ENCODE peak calls at places on chromosomes 3 and 15, in ten cellular contexts. S, I, T, C, W, M, B, V, X and N are unnamed samples.

GRCh38 chr3:107957506-107957905 is 133.3 kb downstream of the CD47 start:
- DNase-seq in S (no peak), I (no peak), T (no peak), C (peak), W (no peak), M (no peak), B (no peak), V (no peak), X (no peak), N (no peak)

GRCh38 chr3:79846148-79846933 is 78.5 kb upstream of the ROBO1 start:
- DNase-seq in S (no peak), I (no peak), T (no peak), C (no peak), W (peak), M (no peak), B (peak), V (no peak), X (no peak), N (no peak)

GRCh38 chr3:32045091-32045964 is 61.1 kb upstream of the GPD1L start:
- DNase-seq in S (peak), I (no peak), T (peak), C (peak), W (peak), M (peak), B (peak), V (peak), X (peak), N (peak)

GRCh38 chr15:61697796-61698195 is 362.5 kb downstream of the VPS13C start:
- DNase-seq in S (no peak), I (no peak), T (no peak), C (no peak), W (no peak), M (no peak), B (no peak), V (no peak), X (no peak), N (no peak)

GRCh38 chr3:11662392-11662990 is 18.8 kb upstream of the VGLL4 start:
- DNase-seq in S (peak), I (no peak), T (no peak), C (peak), W (no peak), M (no peak), B (peak), V (peak), X (no peak), N (peak)

GRCh38 chr3:24237971-24238767 is 256.5 kb downstream of the THRB start:
- DNase-seq in S (peak), I (peak), T (peak), C (peak), W (peak), M (peak), B (peak), V (peak), X (peak), N (peak)

GRCh38 chr3:58111513-58112184 is 99.1 kb downstream of the DNASE1L3 start:
- DNase-seq in S (no peak), I (no peak), T (peak), C (no peak), W (no peak), M (no peak), B (no peak), V (no peak), X (peak), N (peak)

GRCh38 chr3:14957933-14958332 is 10.6 kb downstream of the NR2C2 start:
- DNase-seq in S (peak), I (no peak), T (no peak), C (no peak), W (no peak), M (no peak), B (no peak), V (peak), X (no peak), N (no peak)

GRCh38 chr15:53880353-53880752 is 97.9 kb upstream of the UNC13C start:
- DNase-seq in S (no peak), I (no peak), T (no peak), C (no peak), W (no peak), M (no peak), B (no peak), V (no peak), X (no peak), N (no peak)

GRCh38 chr3:12356175-12356574 is 67.3 kb downstream of the PPARG start:
- DNase-seq in S (no peak), I (no peak), T (no peak), C (no peak), W (no peak), M (no peak), B (no peak), V (no peak), X (peak), N (no peak)

GRCh38 chr3:194577985-194578905 is 55.0 kb downstream of the TMEM44 start:
- DNase-seq in S (peak), I (peak), T (no peak), C (peak), W (no peak), M (peak), B (no peak), V (peak), X (peak), N (peak)

GRCh38 chr3:193868590-193868989 is 267.4 kb upstream of the HES1 start:
- DNase-seq in S (no peak), I (no peak), T (no peak), C (no peak), W (no peak), M (no peak), B (no peak), V (no peak), X (no peak), N (no peak)

GRCh38 chr15:64045774-64046346 is 425 bp downstream of the DAPK2 start:
- DNase-seq in S (no peak), I (no peak), T (peak), C (no peak), W (no peak), M (no peak), B (peak), V (no peak), X (peak), N (no peak)

GRCh38 chr3:16254933-16255725 is 9.6 kb downstream of the DPH3 start:
- DNase-seq in S (no peak), I (no peak), T (no peak), C (no peak), W (no peak), M (no peak), B (no peak), V (no peak), X (no peak), N (no peak)

GRCh38 chr3:168061332-168061996 is 34.3 kb downstream of the GOLIM4 start:
- DNase-seq in S (no peak), I (no peak), T (no peak), C (no peak), W (no peak), M (no peak), B (no peak), V (no peak), X (no peak), N (no peak)

GRCh38 chr3:143208976-143209714 is 89.6 kb downstream of the CHST2 start:
- DNase-seq in S (no peak), I (no peak), T (no peak), C (no peak), W (no peak), M (no peak), B (no peak), V (no peak), X (no peak), N (no peak)

GRCh38 chr3:78322780-78323179 is 1282.9 kb downstream of the ROBO2 start:
- DNase-seq in S (no peak), I (no peak), T (no peak), C (no peak), W (no peak), M (no peak), B (peak), V (no peak), X (no peak), N (no peak)

GRCh38 chr3:105367063-105367405 is 325 bp downstream of the ALCAM start:
- DNase-seq in S (no peak), I (no peak), T (peak), C (no peak), W (peak), M (no peak), B (peak), V (no peak), X (peak), N (no peak)

GRCh38 chr15:101100593-101101442 is 151.0 kb downstream of the CHSY1 start:
- DNase-seq in S (no peak), I (no peak), T (no peak), C (no peak), W (no peak), M (no peak), B (no peak), V (no peak), X (no peak), N (no peak)

GRCh38 chr15:29294732-29295131 is 25.1 kb upstream of the NSMCE3 start:
- DNase-seq in S (no peak), I (no peak), T (no peak), C (no peak), W (no peak), M (no peak), B (no peak), V (no peak), X (no peak), N (no peak)

GRCh38 chr3:4334548-4334947 is 31.4 kb downstream of the SETMAR start:
- DNase-seq in S (no peak), I (no peak), T (no peak), C (no peak), W (no peak), M (no peak), B (peak), V (no peak), X (no peak), N (no peak)

GRCh38 chr3:7309707-7310106 is 448.8 kb downstream of the GRM7 start:
- DNase-seq in S (peak), I (no peak), T (peak), C (peak), W (no peak), M (peak), B (peak), V (peak), X (no peak), N (no peak)

GRCh38 chr3:178522200-178523052 is 13.8 kb upstream of the KCNMB2 start:
- DNase-seq in S (no peak), I (no peak), T (no peak), C (no peak), W (no peak), M (no peak), B (no peak), V (no peak), X (no peak), N (no peak)

GRCh38 chr3:120846073-120846472 is 61.9 kb upstream of the STXBP5L start:
- DNase-seq in S (no peak), I (no peak), T (no peak), C (no peak), W (no peak), M (no peak), B (peak), V (no peak), X (no peak), N (no peak)

GRCh38 chr3:49674491-49674983 is 386 bp downstream of the APEH start:
- DNase-seq in S (no peak), I (no peak), T (no peak), C (no peak), W (no peak), M (no peak), B (peak), V (no peak), X (no peak), N (no peak)

GRCh38 chr3:117586161-117586560 is 876.6 kb downstream of the TUSC7 start:
- DNase-seq in S (no peak), I (no peak), T (no peak), C (no peak), W (no peak), M (no peak), B (no peak), V (no peak), X (no peak), N (no peak)

GRCh38 chr3:117645561-117646242 is 936.1 kb downstream of the TUSC7 start:
- DNase-seq in S (peak), I (no peak), T (no peak), C (no peak), W (no peak), M (peak), B (no peak), V (no peak), X (no peak), N (peak)

GRCh38 chr15:65363766-65364165 is 14.0 kb downstream of the IGDCC3 start:
- DNase-seq in S (no peak), I (no peak), T (no peak), C (no peak), W (no peak), M (no peak), B (no peak), V (no peak), X (no peak), N (no peak)

GRCh38 chr15:90638963-90639362 is 78.2 kb upstream of the BLM start:
- DNase-seq in S (no peak), I (no peak), T (no peak), C (no peak), W (no peak), M (no peak), B (no peak), V (no peak), X (no peak), N (no peak)

GRCh38 chr3:9224490-9224889 is 25.0 kb downstream of the SRGAP3 start:
- DNase-seq in S (peak), I (peak), T (no peak), C (peak), W (no peak), M (no peak), B (no peak), V (no peak), X (no peak), N (peak)

GRCh38 chr3:61360297-61360696 is 109.0 kb upstream of the FHIT start:
- DNase-seq in S (peak), I (no peak), T (no peak), C (no peak), W (no peak), M (no peak), B (peak), V (no peak), X (no peak), N (no peak)

GRCh38 chr3:127668906-127669305 is 3.8 kb upstream of the ABTB1 start:
- DNase-seq in S (no peak), I (no peak), T (no peak), C (no peak), W (no peak), M (no peak), B (no peak), V (no peak), X (no peak), N (no peak)

GRCh38 chr3:40477671-40478070 is 749 bp downstream of the ZNF619 start:
- DNase-seq in S (peak), I (no peak), T (no peak), C (peak), W (no peak), M (no peak), B (no peak), V (no peak), X (no peak), N (peak)

DNA sequence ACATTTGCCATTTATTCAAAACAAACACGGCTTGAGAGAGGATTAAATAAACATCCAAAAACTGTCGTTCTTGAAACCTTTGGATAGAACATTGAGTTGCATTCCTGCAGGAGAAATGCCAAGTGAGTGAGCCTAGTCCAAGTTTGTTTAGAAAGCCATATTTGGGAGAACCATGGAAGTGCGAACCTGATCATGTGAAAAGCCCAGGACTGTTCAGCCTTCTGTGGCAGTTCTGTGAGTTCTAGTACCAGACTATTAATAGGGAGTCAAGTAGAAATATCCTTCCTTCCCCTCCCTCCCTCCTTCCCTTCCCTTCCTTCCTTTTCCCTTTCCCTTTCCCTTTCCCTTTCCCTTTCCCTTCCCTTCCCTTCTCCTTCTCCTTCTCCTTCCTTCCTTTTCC is 470.4 kb downstream of the LPP start:
- DNase-seq in S (peak), I (no peak), T (peak), C (peak), W (no peak), M (peak), B (no peak), V (peak), X (peak), N (no peak)
- H3K4me3 ChIP-seq in S (no peak), I (no peak), T (no peak), C (no peak), W (no peak), M (no peak), B (no peak), V (no peak), X (no peak), N (no peak)

DNA sequence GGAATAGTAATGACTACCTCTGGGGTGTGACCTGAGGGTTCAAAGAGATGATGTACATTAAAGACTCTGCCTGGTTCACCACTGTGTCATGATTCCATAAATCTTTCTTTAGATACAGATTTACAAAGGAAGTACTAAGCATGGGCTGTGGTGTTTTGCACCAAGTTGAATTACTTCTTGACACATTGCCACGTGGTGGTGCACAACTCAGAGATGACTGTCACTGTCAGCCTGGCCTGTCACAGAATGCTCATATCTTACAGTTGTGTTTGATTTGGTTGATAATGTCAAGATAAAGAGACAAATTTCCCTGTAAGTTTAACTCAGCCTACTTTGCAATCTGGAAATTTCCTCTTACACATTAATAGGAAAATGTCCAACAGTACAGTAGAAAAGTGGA is 3.2 kb downstream of the CTDSPL start:
- DNase-seq in S (no peak), I (no peak), T (no peak), C (no peak), W (no peak), M (no peak), B (no peak), V (no peak), X (no peak), N (no peak)
- TF ChIP-seq CTCF in S (no peak), I (no peak), T (no peak), C (no peak), W (no peak), M (no peak), B (no peak), V (no peak), X (no peak), N (no peak)

GRCh38 chr3:185929192-185930151 is 8.3 kb downstream of the TRA2B start:
- DNase-seq in S (peak), I (no peak), T (no peak), C (no peak), W (no peak), M (no peak), B (no peak), V (no peak), X (no peak), N (peak)

GRCh38 chr3:185933374-185933950 is 4.4 kb downstream of the TRA2B start:
- DNase-seq in S (no peak), I (no peak), T (no peak), C (no peak), W (no peak), M (no peak), B (no peak), V (no peak), X (no peak), N (no peak)

GRCh38 chr3:185930393-185931107 is 7.3 kb downstream of the TRA2B start:
- DNase-seq in S (peak), I (peak), T (no peak), C (no peak), W (no peak), M (no peak), B (no peak), V (peak), X (no peak), N (no peak)

GRCh38 chr3:185932213-185932612 is 5.6 kb downstream of the TRA2B start:
- DNase-seq in S (no peak), I (no peak), T (no peak), C (no peak), W (no peak), M (no peak), B (no peak), V (no peak), X (no peak), N (no peak)

GRCh38 chr3:185931777-185932176 is 6.0 kb downstream of the TRA2B start:
- DNase-seq in S (no peak), I (no peak), T (no peak), C (no peak), W (no peak), M (no peak), B (no peak), V (no peak), X (no peak), N (no peak)
- H3K4me3 ChIP-seq in S (no peak), I (no peak), T (peak), C (peak), W (peak), M (peak), B (peak), V (no peak), X (peak), N (no peak)

GRCh38 chr3:86991840-86992430 is 986 bp upstream of the VGLL3 start:
- DNase-seq in S (peak), I (peak), T (no peak), C (no peak), W (no peak), M (no peak), B (no peak), V (no peak), X (no peak), N (peak)

GRCh38 chr3:86991482-86991815 is 500 bp upstream of the VGLL3 start:
- DNase-seq in S (no peak), I (no peak), T (no peak), C (no peak), W (no peak), M (no peak), B (no peak), V (no peak), X (no peak), N (peak)

GRCh38 chr3:86990171-86990733 is 697 bp downstream of the VGLL3 start:
- DNase-seq in S (peak), I (no peak), T (peak), C (no peak), W (no peak), M (no peak), B (peak), V (no peak), X (no peak), N (peak)

GRCh38 chr3:86989611-86990010 is 1.3 kb downstream of the VGLL3 start:
- DNase-seq in S (peak), I (no peak), T (no peak), C (peak), W (no peak), M (no peak), B (no peak), V (no peak), X (no peak), N (no peak)

DNA sequence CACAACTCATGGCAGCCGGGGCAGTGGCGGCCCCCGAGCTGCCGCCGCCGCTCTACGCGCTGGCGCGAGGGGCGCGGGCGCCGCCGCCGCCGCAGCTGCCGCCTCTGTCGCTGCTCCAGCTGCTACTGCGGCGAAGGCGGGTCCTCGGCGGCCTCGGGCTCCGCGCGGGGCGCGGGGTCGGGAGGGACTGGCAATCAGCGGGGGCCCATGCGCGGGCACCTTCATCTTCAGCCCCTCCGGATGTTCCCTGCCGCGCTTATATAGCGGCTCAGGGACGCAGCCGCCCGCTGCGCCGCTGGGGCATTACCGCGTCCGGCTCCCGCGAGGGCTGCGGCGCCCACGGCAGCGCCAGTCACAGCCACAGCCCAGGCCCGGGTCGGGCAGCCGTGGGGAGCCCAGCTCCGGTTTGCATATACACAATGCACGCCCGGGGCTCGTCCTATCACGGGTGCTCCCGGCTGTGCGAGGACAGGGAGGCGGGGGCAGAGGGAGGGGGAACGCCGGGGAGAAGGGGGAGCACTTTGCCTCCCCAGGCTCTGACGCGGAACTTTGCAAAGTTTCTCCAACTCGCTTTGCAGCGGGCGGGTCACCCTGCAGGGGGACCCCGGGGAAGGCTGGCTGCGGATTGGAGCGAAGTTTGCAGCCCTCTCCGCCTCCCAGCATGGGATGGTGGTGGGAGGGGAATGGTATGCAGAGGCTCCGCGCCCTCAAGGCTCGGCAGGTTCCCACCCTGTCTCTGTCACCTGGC is at the start of gene VGLL3:
- DNase-seq in S (peak), I (peak), T (peak), C (peak), W (peak), M (peak), B (peak), V (peak), X (peak), N (no peak)
- TF ChIP-seq CTCF in S (peak), I (peak), T (no peak), C (peak), W (peak), M (peak), B (no peak), V (peak), X (no peak), N (peak)